ENCODE peak calls at places on chromosomes 16 and 17, in nine cellular contexts. K is ACHN, X is tibial artery, L is stromal cell of bone marrow, J is SW 1271, V is HTR-8/SVneo, M is kidney, Q is keratinocyte, S is GM18507. H is an unnamed sample.

GRCh38 chr16:12868169-12868568 is 33.2 kb upstream of the SHISA9 start:
- DNase-seq in K (no peak), X (no peak), L (no peak), J (no peak), V (no peak), M (no peak), Q (no peak), S (no peak), H (no peak)

GRCh38 chr16:69329369-69330285 is 761 bp downstream of the PDF start:
- DNase-seq in K (peak; percentile 15), X (no peak), L (no peak), J (no peak), V (peak; percentile 30), M (peak; percentile 81), Q (no peak), S (peak; percentile 30), H (no peak)

GRCh38 chr16:4367393-4367856 is 4.2 kb upstream of the VASN start:
- DNase-seq in K (no peak), X (no peak), L (no peak), J (no peak), V (no peak), M (no peak), Q (no peak), S (no peak), H (no peak)

GRCh38 chr16:67541391-67542263 is 13.0 kb downstream of the RIPOR1 start:
- DNase-seq in K (no peak), X (no peak), L (no peak), J (no peak), V (no peak), M (no peak), Q (no peak), S (no peak), H (no peak)

GRCh38 chr17:74968361-74968780 is 4.2 kb downstream of the HID1 start:
- DNase-seq in K (no peak), X (no peak), L (no peak), J (no peak), V (no peak), M (no peak), Q (no peak), S (no peak), H (no peak)

GRCh38 chr16:67530013-67530939 is 1.6 kb downstream of the RIPOR1 start:
- DNase-seq in K (peak; percentile 78), X (peak; percentile 85), L (peak; percentile 51), J (peak; percentile 31), V (peak; percentile 77), M (peak; percentile 96), Q (no peak), S (no peak), H (no peak)

GRCh38 chr17:64546716-64547115 is 39.9 kb downstream of the CEP95 start:
- DNase-seq in K (no peak), X (no peak), L (no peak), J (no peak), V (no peak), M (no peak), Q (no peak), S (no peak), H (no peak)

GRCh38 chr17:17568772-17569195 is 22.7 kb downstream of the PEMT start:
- DNase-seq in K (peak; percentile 69), X (no peak), L (no peak), J (peak; percentile 24), V (peak; percentile 72), M (peak; percentile 86), Q (no peak), S (peak; percentile 44), H (no peak)

GRCh38 chr16:59021751-59022150 is 287.6 kb upstream of the GOT2 start:
- DNase-seq in K (peak; percentile 65), X (no peak), L (no peak), J (peak; percentile 1), V (peak; percentile 2), M (no peak), Q (no peak), S (no peak), H (no peak)

GRCh38 chr17:81900181-81900820 is 1.7 kb upstream of the NPB start:
- DNase-seq in K (no peak), X (no peak), L (no peak), J (no peak), V (no peak), M (peak; percentile 33), Q (no peak), S (no peak), H (no peak)

GRCh38 chr16:66569131-66569530 is 2.9 kb downstream of the CMTM1 start:
- DNase-seq in K (no peak), X (no peak), L (peak; percentile 63), J (no peak), V (no peak), M (no peak), Q (no peak), S (no peak), H (no peak)

GRCh38 chr16:20773679-20774078 is 9.9 kb downstream of the ACSM3 start:
- DNase-seq in K (no peak), X (no peak), L (no peak), J (no peak), V (no peak), M (no peak), Q (no peak), S (no peak), H (no peak)

GRCh38 chr17:55496094-55496881 is 15.0 kb downstream of the SMIM36 start:
- DNase-seq in K (no peak), X (no peak), L (peak; percentile 26), J (no peak), V (peak; percentile 12), M (no peak), Q (no peak), S (no peak), H (no peak)

GRCh38 chr17:74216505-74216904 is 3.1 kb downstream of the TTYH2 start:
- DNase-seq in K (no peak), X (no peak), L (no peak), J (no peak), V (no peak), M (no peak), Q (no peak), S (no peak), H (no peak)

GRCh38 chr17:68054296-68054900 is 18.9 kb downstream of the KPNA2 start:
- DNase-seq in K (no peak), X (no peak), L (no peak), J (peak; percentile 23), V (peak; percentile 28), M (no peak), Q (no peak), S (no peak), H (no peak)

GRCh38 chr16:68345351-68345810 is 34.6 kb downstream of the PRMT7 start:
- DNase-seq in K (no peak), X (no peak), L (no peak), J (no peak), V (no peak), M (peak; percentile 37), Q (no peak), S (no peak), H (no peak)

GRCh38 chr16:50276128-50276444 is 9.7 kb downstream of the ADCY7 start:
- DNase-seq in K (no peak), X (no peak), L (no peak), J (no peak), V (no peak), M (peak; percentile 56), Q (no peak), S (no peak), H (no peak)

GRCh38 chr17:82435601-82436583 is 14.7 kb downstream of the CYBC1 start:
- DNase-seq in K (peak; percentile 73), X (no peak), L (no peak), J (no peak), V (no peak), M (peak; percentile 86), Q (no peak), S (no peak), H (no peak)

GRCh38 chr17:42833771-42834422 is 700 bp downstream of the PSME3 start:
- DNase-seq in K (no peak), X (no peak), L (no peak), J (no peak), V (no peak), M (peak; percentile 77), Q (no peak), S (no peak), H (no peak)

GRCh38 chr16:29824589-29825144 is 4.4 kb downstream of the MVP start:
- DNase-seq in K (peak; percentile 86), X (no peak), L (no peak), J (peak; percentile 80), V (no peak), M (no peak), Q (no peak), S (no peak), H (no peak)

GRCh38 chr16:57531253-57531575 is 5.2 kb downstream of the CCDC102A start:
- DNase-seq in K (no peak), X (no peak), L (no peak), J (no peak), V (no peak), M (no peak), Q (no peak), S (no peak), H (no peak)

GRCh38 chr16:31347445-31347844 is 7.5 kb upstream of the ITGAX start:
- DNase-seq in K (no peak), X (no peak), L (no peak), J (no peak), V (no peak), M (peak; percentile 5), Q (no peak), S (no peak), H (no peak)

GRCh38 chr17:66633322-66633965 is 201.5 kb upstream of the CACNG5 start:
- DNase-seq in K (no peak), X (no peak), L (peak; percentile 52), J (no peak), V (no peak), M (no peak), Q (no peak), S (no peak), H (no peak)

GRCh38 chr17:72346306-72346705 is 225.5 kb downstream of the SOX9 start:
- DNase-seq in K (no peak), X (no peak), L (no peak), J (no peak), V (no peak), M (no peak), Q (no peak), S (no peak), H (no peak)

GRCh38 chr16:3256876-3257465 is 538 bp upstream of the MEFV start:
- DNase-seq in K (peak; percentile 98), X (no peak), L (peak; percentile 54), J (no peak), V (no peak), M (peak; percentile 55), Q (no peak), S (no peak), H (no peak)

GRCh38 chr17:37813753-37814152 is 68.9 kb upstream of the HNF1B start:
- DNase-seq in K (peak; percentile 100), X (no peak), L (no peak), J (peak; percentile 84), V (peak; percentile 93), M (no peak), Q (no peak), S (no peak), H (peak; percentile 41)

GRCh38 chr16:651844-652243 is 2.7 kb downstream of the WDR90 start:
- DNase-seq in K (no peak), X (no peak), L (no peak), J (no peak), V (no peak), M (no peak), Q (no peak), S (no peak), H (no peak)

GRCh38 chr16:89317101-89317671 is 99.7 kb downstream of the ZNF778 start:
- DNase-seq in K (no peak), X (no peak), L (no peak), J (no peak), V (no peak), M (peak; percentile 66), Q (no peak), S (no peak), H (no peak)

GRCh38 chr17:19021622-19022083 is 17.1 kb upstream of the FAM83G start:
- DNase-seq in K (peak; percentile 21), X (no peak), L (no peak), J (no peak), V (no peak), M (no peak), Q (no peak), S (no peak), H (no peak)

GRCh38 chr16:85888405-85889331 is 10.3 kb upstream of the IRF8 start:
- DNase-seq in K (peak; percentile 55), X (no peak), L (no peak), J (peak; percentile 88), V (peak; percentile 73), M (peak; percentile 36), Q (no peak), S (peak; percentile 59), H (no peak)

GRCh38 chr16:89048087-89048729 is 45.4 kb upstream of the ACSF3 start:
- DNase-seq in K (no peak), X (no peak), L (no peak), J (no peak), V (no peak), M (peak; percentile 64), Q (no peak), S (no peak), H (no peak)